ENCODE peak calls at places on chromosomes 1 and 21, in six cellular contexts. V is IMR-90, M is A549, F is neural progenitor cell, T is Panc1, X is cardiac muscle cell. W is an unnamed sample. For H3K9me3, the result is how much of the 10 kb centered on the place peaks cover.

GRCh38 chr1:31444725-31445448 is 31.9 kb downstream of the SERINC2 start:
- DNase-seq in X (no peak), F (no peak), V (no peak), M (peak), T (no peak), W (no peak)

GRCh38 chr21:33712022-33712803 is 69.9 kb downstream of the ITSN1 start:
- DNase-seq in X (no peak), F (no peak), T (no peak), M (no peak), V (no peak), W (no peak)

GRCh38 chr1:209349372-209350324 is 233.9 kb upstream of the CAMK1G start:
- DNase-seq in M (no peak), V (peak), T (no peak), F (peak), X (peak), W (no peak)

GRCh38 chr1:38589036-38589435 is 270.5 kb downstream of the RRAGC start:
- DNase-seq in V (no peak), T (no peak), M (no peak), F (no peak), X (peak), W (no peak)

GRCh38 chr1:55781944-55782482 is 566.8 kb upstream of the USP24 start:
- DNase-seq in V (peak), T (peak), M (peak), F (no peak), X (peak), W (no peak)

GRCh38 chr21:39103689-39104088 is 79.6 kb downstream of the PSMG1 start:
- DNase-seq in T (no peak), M (no peak), F (no peak), X (peak), V (peak), W (no peak)

GRCh38 chr1:9410737-9411297 is 118.1 kb downstream of the SPSB1 start:
- DNase-seq in M (peak), X (peak), F (peak), T (no peak), V (peak), W (no peak)

GRCh38 chr1:19974822-19975416 is 4.5 kb downstream of the PLA2G2A start:
- DNase-seq in X (peak), F (peak), M (peak), T (peak), V (peak), W (peak)

GRCh38 chr1:172883844-172884243 is 166.9 kb downstream of the TNFSF18 start:
- DNase-seq in F (no peak), M (no peak), V (no peak), T (no peak), X (no peak), W (no peak)

GRCh38 chr1:42157667-42158066 is 4.5 kb downstream of the GUCA2B start:
- DNase-seq in M (peak), X (no peak), T (no peak), F (no peak), V (no peak), W (no peak)

GRCh38 chr1:21705303-21705980 is 36.3 kb upstream of the RAP1GAP start:
- DNase-seq in M (no peak), X (no peak), V (no peak), F (no peak), T (no peak), W (no peak)

GRCh38 chr1:64508521-64509096 is 38.7 kb downstream of the CACHD1 start:
- DNase-seq in M (no peak), X (no peak), V (no peak), F (peak), T (no peak), W (peak)

GRCh38 chr1:91742848-91743292 is 143.1 kb downstream of the TGFBR3 start:
- DNase-seq in X (peak), T (no peak), V (peak), F (no peak), M (no peak), W (no peak)

GRCh38 chr1:223525957-223526356 is 132.7 kb downstream of the CCDC185 start:
- DNase-seq in F (no peak), X (no peak), V (no peak), M (no peak), T (no peak), W (no peak)

GRCh38 chr21:42263591-42264131 is 44.7 kb downstream of the ABCG1 start:
- DNase-seq in T (no peak), F (peak), V (no peak), X (peak), M (no peak), W (no peak)

GRCh38 chr1:11109361-11109760 is 9.7 kb upstream of the EXOSC10 start:
- DNase-seq in M (no peak), T (no peak), F (no peak), X (no peak), V (no peak), W (no peak)

GRCh38 chr1:11227106-11228077 is 35.0 kb downstream of the MTOR start:
- DNase-seq in M (no peak), T (no peak), V (no peak), F (no peak), X (peak), W (peak)

GRCh38 chr1:155396874-155397476 is 76.3 kb downstream of the RUSC1 start:
- DNase-seq in T (no peak), F (no peak), M (peak), X (no peak), V (no peak), W (no peak)

GRCh38 chr1:148374101-148374500 is 109.0 kb downstream of the PPIAL4G start:
- DNase-seq in T (no peak), V (no peak), X (no peak), M (no peak), F (no peak), W (no peak)

GRCh38 chr1:190754769-190755168 is 277.1 kb upstream of the BRINP3 start:
- DNase-seq in F (no peak), T (no peak), X (peak), M (peak), V (peak), W (no peak)

GRCh38 chr1:223704921-223705878 is 7.1 kb upstream of the CAPN2 start:
- DNase-seq in F (no peak), V (peak), M (peak), X (peak), T (no peak), W (no peak)

GRCh38 chr1:16143566-16144324 is 12.1 kb downstream of the EPHA2 start:
- DNase-seq in X (peak), F (no peak), V (no peak), M (peak), T (no peak), W (no peak)

GRCh38 chr1:166673722-166674121 is 165.6 kb upstream of the POGK start:
- DNase-seq in M (no peak), T (no peak), X (no peak), V (no peak), F (no peak), W (no peak)

GRCh38 chr1:233277637-233278413 is 17.7 kb downstream of the PCNX2 start:
- DNase-seq in F (no peak), T (no peak), X (no peak), V (no peak), M (no peak), W (no peak)

GRCh38 chr1:88357690-88358089 is 326.4 kb upstream of the PKN2 start:
- DNase-seq in V (no peak), T (no peak), F (no peak), X (no peak), M (no peak), W (no peak)

GRCh38 chr1:193406901-193407300 is 220.5 kb upstream of the B3GALT2 start:
- DNase-seq in V (peak), F (peak), T (no peak), M (peak), X (peak), W (no peak)

GRCh38 chr1:166167395-166167922 is 658 bp upstream of the FAM78B start:
- DNase-seq in V (no peak), T (no peak), X (peak), M (no peak), F (no peak), W (no peak)

GRCh38 chr1:235130766-235131270 is 2.2 kb upstream of the TOMM20 start:
- DNase-seq in X (no peak), V (no peak), F (no peak), M (no peak), T (no peak), W (no peak)

GRCh38 chr1:200453544-200453905 is 43.7 kb upstream of the ZNF281 start:
- DNase-seq in X (peak), T (no peak), M (no peak), V (no peak), F (no peak), W (no peak)

GRCh38 chr1:81800741-81801031 is at the start of gene ADGRL2:
- DNase-seq in M (no peak), X (no peak), T (no peak), F (no peak), V (no peak), W (no peak)

GRCh38 chr1:229474491-229474890 is 33.6 kb downstream of the NUP133 start:
- DNase-seq in X (no peak), F (no peak), V (no peak), M (no peak), T (no peak), W (no peak)

GRCh38 chr1:111596499-111596898 is 23.1 kb upstream of the RAP1A start:
- DNase-seq in V (no peak), F (no peak), M (no peak), X (no peak), T (no peak), W (no peak)

DNA sequence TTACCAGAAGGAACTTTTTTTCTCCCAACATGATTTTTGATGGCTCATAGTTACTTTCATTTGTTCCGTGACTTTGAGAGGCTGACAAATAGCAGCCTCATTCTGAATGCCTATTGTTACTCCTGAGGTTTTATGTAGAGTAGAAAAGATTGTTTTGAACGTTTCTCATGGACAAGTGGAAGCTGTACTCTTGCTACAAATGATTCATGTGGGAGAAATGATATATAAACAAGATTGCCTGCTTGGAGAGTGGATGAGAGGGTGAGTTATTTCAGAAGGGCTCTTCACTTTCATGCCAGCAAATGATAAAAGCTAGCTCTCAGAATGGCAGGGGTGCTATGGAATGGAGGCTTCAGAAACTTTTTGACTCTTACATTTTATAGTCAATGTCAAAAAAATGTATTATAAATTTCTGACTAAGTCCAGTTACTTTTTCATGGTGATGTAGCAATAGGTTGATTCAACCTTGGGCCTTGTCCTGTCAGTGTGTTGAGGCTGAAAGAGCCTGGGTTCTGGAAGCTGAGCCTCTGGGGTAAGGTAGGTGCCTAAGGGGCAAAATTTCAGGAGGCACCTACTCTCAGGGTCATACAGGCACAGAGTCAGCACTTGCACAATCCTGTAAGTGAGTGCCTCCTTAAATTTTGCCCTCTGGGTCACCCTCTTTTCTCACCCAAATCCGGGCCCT is 19.4 kb downstream of the JUN start:
- DNase-seq in F (no peak), V (peak), X (peak), T (no peak), M (no peak), W (no peak)
- H3K27ac ChIP-seq in F (no peak), V (peak), X (no peak), T (no peak), M (peak), W (no peak)

GRCh38 chr21:23881783-23882182 is 1725.5 kb downstream of the MRPL39 start:
- DNase-seq in X (no peak), V (no peak), T (no peak), M (no peak), F (no peak), W (no peak)
- H3K9me3 ChIP-seq in X (under half), V (under half), T (under half), M (under half), F (under half), W (under half)

DNA sequence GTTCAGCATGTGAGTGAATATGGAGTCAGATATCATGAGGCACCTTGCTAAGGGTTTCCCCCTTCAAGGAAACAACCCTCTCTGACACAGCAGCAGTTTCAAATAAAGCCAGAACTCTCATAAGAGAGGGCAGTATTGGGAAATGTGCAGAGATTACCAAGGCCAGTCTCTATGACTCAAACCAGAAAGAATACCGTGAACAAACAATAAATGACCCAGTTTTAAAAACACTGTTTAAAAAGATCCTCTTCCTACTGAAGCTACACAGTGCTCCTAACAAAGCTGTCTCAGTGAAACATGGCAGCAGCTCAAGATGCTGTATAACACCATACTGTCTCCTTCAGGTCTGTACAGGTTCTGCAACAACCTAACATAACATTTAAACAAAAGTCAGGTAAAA is 102.6 kb downstream of the KIAA0319L start:
- DNase-seq in V (peak), X (peak), T (no peak), F (no peak), M (no peak), W (no peak)
- TF ChIP-seq CTCF in V (peak), X (peak), T (peak), F (no peak), M (no peak), W (peak)

DNA sequence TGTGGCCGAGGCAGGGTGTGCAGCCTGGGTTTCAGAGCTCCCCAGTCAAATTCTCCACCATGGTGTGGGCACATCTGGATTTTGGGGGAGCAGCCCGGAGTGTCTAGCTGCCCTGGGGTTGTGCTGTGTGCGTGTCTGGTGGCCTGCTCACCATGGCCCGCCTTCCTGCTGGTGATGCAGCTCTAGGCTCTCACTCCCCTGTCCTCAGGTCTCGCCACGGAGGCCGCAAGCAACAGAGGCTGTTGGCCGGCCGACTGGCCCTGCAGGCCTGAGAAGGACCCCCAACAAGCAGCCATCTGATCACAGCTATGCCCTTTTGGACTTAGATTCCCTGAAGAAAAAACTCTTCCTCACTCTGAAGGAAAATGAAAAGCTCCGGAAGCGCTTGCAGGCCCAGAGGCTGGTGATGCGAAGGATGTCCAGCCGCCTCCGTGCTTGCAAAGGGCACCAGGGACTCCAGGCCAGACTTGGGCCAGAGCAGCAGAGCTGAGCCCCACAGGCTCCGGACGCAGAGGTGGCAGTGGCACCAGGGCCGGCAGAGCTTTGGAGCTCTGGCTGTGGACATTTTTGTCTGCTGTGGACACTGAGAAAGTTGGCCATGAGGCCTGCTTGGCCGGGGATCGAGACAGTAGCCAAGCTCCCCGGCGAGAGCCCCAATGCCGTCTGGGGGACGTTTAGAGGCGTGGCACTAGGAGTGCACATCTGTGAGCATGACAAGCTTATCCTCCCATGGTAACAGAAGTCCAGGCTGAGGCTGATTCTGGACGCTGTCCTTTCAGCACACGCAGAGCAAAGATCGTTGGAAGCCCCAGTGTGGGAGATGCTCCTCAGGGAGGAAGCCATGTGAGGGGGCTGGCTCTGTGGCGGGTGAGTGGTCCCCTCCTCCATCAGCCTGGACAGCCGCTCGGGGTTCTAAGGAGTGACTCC is 8.2 kb downstream of the THAP3 start:
- DNase-seq in X (no peak), T (no peak), V (no peak), M (no peak), F (no peak), W (no peak)
- H3K27ac ChIP-seq in X (no peak), T (no peak), V (no peak), M (no peak), F (no peak), W (no peak)

GRCh38 chr1:2529776-2530500 is at the start of gene HES5:
- DNase-seq in M (no peak), X (no peak), V (no peak), F (peak), T (no peak), W (no peak)

GRCh38 chr1:2532485-2533160 is 2.6 kb upstream of the HES5 start:
- DNase-seq in M (no peak), V (no peak), X (no peak), T (no peak), F (peak), W (no peak)

GRCh38 chr1:2528966-2529750 is 905 bp downstream of the HES5 start:
- DNase-seq in M (no peak), T (no peak), X (no peak), V (no peak), F (peak), W (no peak)

GRCh38 chr1:2528611-2528965 is 1.5 kb downstream of the HES5 start:
- DNase-seq in V (no peak), M (no peak), X (no peak), T (no peak), F (no peak), W (no peak)

GRCh38 chr1:2530501-2531361 is 668 bp upstream of the HES5 start:
- DNase-seq in M (no peak), V (no peak), F (no peak), X (no peak), T (no peak), W (no peak)
- H3K9me3 ChIP-seq in M (under half), V (under half), F (under half), X (under half), T (under half), W (under half)

DNA sequence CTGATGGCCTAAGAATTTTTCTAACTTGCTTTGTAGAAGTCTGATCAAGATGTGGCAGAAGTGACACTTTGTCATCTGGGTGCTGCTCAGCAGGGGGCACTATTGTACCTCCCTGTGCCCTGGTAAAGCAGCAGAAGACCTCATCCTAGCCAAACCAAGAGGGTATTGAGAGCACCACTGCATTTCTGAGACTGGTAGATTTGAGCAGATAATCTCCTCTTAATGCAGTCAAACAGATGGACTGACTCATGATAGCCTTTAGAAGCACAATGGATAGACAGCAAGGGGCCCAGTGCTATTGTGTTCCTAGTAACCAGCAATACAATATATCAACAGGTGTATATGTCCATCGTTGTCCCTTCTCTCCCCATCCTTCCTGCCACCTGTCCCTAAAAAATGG is 5.7 kb downstream of the TPM3 start:
- DNase-seq in M (peak), F (peak), T (no peak), X (peak), V (peak), W (peak)
- TF ChIP-seq CTCF in M (peak), F (peak), T (peak), X (peak), V (peak), W (peak)

DNA sequence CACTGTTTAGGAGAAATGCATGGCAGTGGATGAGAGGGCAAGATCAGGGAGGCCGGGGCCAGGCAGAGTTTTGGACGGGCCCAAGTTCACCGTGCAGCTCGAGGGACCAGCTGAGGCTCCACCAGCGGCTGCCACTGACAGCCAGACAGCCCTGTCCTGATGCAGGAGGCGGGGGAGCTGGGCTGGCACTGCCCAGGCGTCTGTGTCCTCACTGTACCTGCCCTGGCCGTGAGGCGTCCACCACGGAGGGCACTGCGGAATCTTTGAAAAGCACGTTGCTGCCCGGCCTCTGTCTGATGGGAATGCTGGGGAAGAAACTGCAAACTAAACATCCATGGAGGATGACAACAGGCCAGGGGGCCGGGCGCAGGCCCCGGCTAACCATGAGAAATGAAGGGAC is 35.5 kb downstream of the VPS26C start:
- DNase-seq in F (no peak), V (no peak), T (no peak), X (no peak), M (no peak), W (no peak)
- H3K27ac ChIP-seq in F (no peak), V (no peak), T (no peak), X (no peak), M (no peak), W (no peak)